ENCODE peak calls at places on chromosomes 12 and 14, in ten cellular contexts. S is CD4-positive, alpha-beta memory T cell; J is HCT116; V is aorta; Z is GM12878; C is K562; M is upper lobe of left lung; F is lower lobe of right lung; T is CD8-positive, alpha-beta memory T cell; A is kidney. R is an unnamed sample. For H3K4me1, the result is how much of the 10 kb centered on the place peaks cover.

GRCh38 chr14:75438486-75439080 is 10.8 kb downstream of the JDP2 start:
- DNase-seq in S (no peak), J (no peak), V (no peak), Z (no peak), C (no peak), M (no peak), F (no peak), T (no peak), A (no peak), R (no peak)

GRCh38 chr12:50201987-50202521 is 34.9 kb upstream of the CERS5 start:
- DNase-seq in S (no peak), J (peak), V (no peak), Z (no peak), C (no peak), M (peak), F (no peak), T (no peak), A (no peak), R (no peak)

GRCh38 chr12:91404362-91404899 is 221.8 kb upstream of the DCN start:
- DNase-seq in S (no peak), J (no peak), V (no peak), Z (no peak), C (no peak), M (no peak), F (no peak), T (no peak), A (no peak), R (no peak)

GRCh38 chr12:58341791-58342190 is 400.4 kb downstream of the ATP23 start:
- DNase-seq in S (no peak), J (no peak), V (no peak), Z (no peak), C (no peak), M (no peak), F (no peak), T (no peak), A (no peak), R (no peak)

GRCh38 chr12:102010265-102010994 is 51.4 kb downstream of the WASHC3 start:
- DNase-seq in S (no peak), J (no peak), V (no peak), Z (peak), C (no peak), M (no peak), F (no peak), T (no peak), A (no peak), R (no peak)

GRCh38 chr12:129909051-129910020 is 5.5 kb upstream of the TMEM132D start:
- DNase-seq in S (no peak), J (no peak), V (no peak), Z (no peak), C (no peak), M (no peak), F (no peak), T (no peak), A (no peak), R (no peak)

GRCh38 chr12:5796171-5797091 is 148.6 kb downstream of the ANO2 start:
- DNase-seq in S (no peak), J (no peak), V (no peak), Z (no peak), C (peak), M (peak), F (peak), T (no peak), A (no peak), R (peak)

GRCh38 chr14:104981699-104982541 is 3.7 kb upstream of the CLBA1 start:
- DNase-seq in S (no peak), J (no peak), V (peak), Z (no peak), C (no peak), M (no peak), F (peak), T (no peak), A (no peak), R (no peak)

GRCh38 chr12:51744235-51744634 is 104.3 kb downstream of the FIGNL2 start:
- DNase-seq in S (no peak), J (no peak), V (no peak), Z (no peak), C (no peak), M (no peak), F (no peak), T (no peak), A (no peak), R (no peak)

GRCh38 chr14:22875748-22876319 is 4.3 kb downstream of the LRP10 start:
- DNase-seq in S (no peak), J (no peak), V (no peak), Z (no peak), C (no peak), M (no peak), F (no peak), T (no peak), A (peak), R (no peak)

GRCh38 chr14:33567736-33568124 is 383.1 kb downstream of the EGLN3 start:
- DNase-seq in S (no peak), J (no peak), V (no peak), Z (no peak), C (no peak), M (no peak), F (no peak), T (no peak), A (no peak), R (no peak)

GRCh38 chr14:44982594-44982993 is 20.6 kb downstream of the TOGARAM1 start:
- DNase-seq in S (no peak), J (no peak), V (no peak), Z (no peak), C (no peak), M (no peak), F (no peak), T (no peak), A (no peak), R (no peak)

GRCh38 chr12:108778053-108778452 is 46.7 kb upstream of the CORO1C start:
- DNase-seq in S (no peak), J (no peak), V (no peak), Z (no peak), C (no peak), M (no peak), F (no peak), T (no peak), A (no peak), R (no peak)

GRCh38 chr12:119319638-119320037 is 14.9 kb upstream of the CCDC60 start:
- DNase-seq in S (no peak), J (no peak), V (no peak), Z (no peak), C (no peak), M (no peak), F (no peak), T (no peak), A (no peak), R (no peak)

GRCh38 chr12:65500121-65500846 is 221.8 kb downstream of the MSRB3 start:
- DNase-seq in S (no peak), J (peak), V (no peak), Z (no peak), C (no peak), M (no peak), F (no peak), T (no peak), A (no peak), R (no peak)

GRCh38 chr12:65609359-65609771 is 214.9 kb upstream of the HMGA2 start:
- DNase-seq in S (no peak), J (peak), V (no peak), Z (no peak), C (no peak), M (no peak), F (no peak), T (no peak), A (no peak), R (no peak)

GRCh38 chr12:3365416-3366385 is 125.3 kb upstream of the PRMT8 start:
- DNase-seq in S (no peak), J (no peak), V (no peak), Z (no peak), C (peak), M (no peak), F (peak), T (no peak), A (peak), R (no peak)

GRCh38 chr12:77064891-77065360 is 443 bp downstream of the E2F7 start:
- DNase-seq in S (no peak), J (no peak), V (no peak), Z (no peak), C (no peak), M (no peak), F (no peak), T (no peak), A (no peak), R (peak)

GRCh38 chr12:43289412-43289811 is 262.6 kb downstream of the ADAMTS20 start:
- DNase-seq in S (no peak), J (no peak), V (no peak), Z (no peak), C (no peak), M (no peak), F (no peak), T (no peak), A (no peak), R (no peak)

GRCh38 chr14:51419685-51420084 is 179.6 kb downstream of the TMX1 start:
- DNase-seq in S (peak), J (no peak), V (no peak), Z (no peak), C (peak), M (no peak), F (no peak), T (peak), A (no peak), R (no peak)

GRCh38 chr12:68536885-68537284 is 73.8 kb upstream of the RAP1B start:
- DNase-seq in S (no peak), J (no peak), V (no peak), Z (no peak), C (no peak), M (no peak), F (no peak), T (no peak), A (no peak), R (no peak)

GRCh38 chr12:104510873-104511243 is 54.1 kb downstream of the CHST11 start:
- DNase-seq in S (no peak), J (no peak), V (no peak), Z (no peak), C (no peak), M (no peak), F (no peak), T (no peak), A (no peak), R (no peak)

GRCh38 chr12:64900540-64900939 is 76.1 kb downstream of the TBC1D30 start:
- DNase-seq in S (no peak), J (no peak), V (no peak), Z (no peak), C (no peak), M (no peak), F (no peak), T (no peak), A (no peak), R (no peak)

GRCh38 chr12:6294533-6295186 is 15.8 kb upstream of the PLEKHG6 start:
- DNase-seq in S (no peak), J (no peak), V (no peak), Z (no peak), C (no peak), M (no peak), F (no peak), T (no peak), A (no peak), R (no peak)

GRCh38 chr14:98210045-98210678 is 1061.8 kb downstream of the BCL11B start:
- DNase-seq in S (peak), J (no peak), V (no peak), Z (no peak), C (no peak), M (no peak), F (no peak), T (peak), A (peak), R (no peak)

GRCh38 chr14:36647827-36648753 is 13.6 kb upstream of the PAX9 start:
- DNase-seq in S (no peak), J (no peak), V (no peak), Z (no peak), C (peak), M (no peak), F (no peak), T (no peak), A (peak), R (no peak)

GRCh38 chr12:38985961-38986360 is 80.6 kb upstream of the CPNE8 start:
- DNase-seq in S (no peak), J (no peak), V (no peak), Z (no peak), C (no peak), M (no peak), F (no peak), T (no peak), A (no peak), R (no peak)

GRCh38 chr12:127381681-127382080 is 885.3 kb upstream of the TMEM132C start:
- DNase-seq in S (no peak), J (no peak), V (no peak), Z (no peak), C (no peak), M (no peak), F (no peak), T (no peak), A (no peak), R (no peak)

GRCh38 chr12:130709151-130710000 is 6.7 kb downstream of the RIMBP2 start:
- DNase-seq in S (no peak), J (no peak), V (no peak), Z (no peak), C (no peak), M (no peak), F (no peak), T (no peak), A (no peak), R (no peak)

GRCh38 chr14:81465507-81466228 is 65.5 kb upstream of the STON2 start:
- DNase-seq in S (no peak), J (no peak), V (no peak), Z (no peak), C (no peak), M (peak), F (peak), T (no peak), A (no peak), R (no peak)

GRCh38 chr12:107774349-107775029 is at the start of gene ASCL4:
- DNase-seq in S (no peak), J (no peak), V (no peak), Z (no peak), C (no peak), M (no peak), F (no peak), T (no peak), A (no peak), R (no peak)

GRCh38 chr12:105337391-105337790 is 6.9 kb downstream of the C12orf75 start:
- DNase-seq in S (no peak), J (no peak), V (no peak), Z (no peak), C (no peak), M (no peak), F (no peak), T (no peak), A (no peak), R (no peak)

GRCh38 chr12:3409662-3410061 is 81.3 kb upstream of the PRMT8 start:
- DNase-seq in S (no peak), J (no peak), V (no peak), Z (no peak), C (no peak), M (no peak), F (no peak), T (no peak), A (no peak), R (no peak)

GRCh38 chr14:88322505-88323085 is 474 bp downstream of the KCNK10 start:
- DNase-seq in S (no peak), J (no peak), V (no peak), Z (no peak), C (no peak), M (no peak), F (no peak), T (no peak), A (no peak), R (no peak)
- H3K4me3 ChIP-seq in S (no peak), J (no peak), V (no peak), Z (peak), C (no peak), M (no peak), F (peak), T (no peak), A (peak), R (peak)

GRCh38 chr14:21039059-21039422 is 3.1 kb upstream of the RNASE7 start:
- DNase-seq in S (no peak), J (no peak), V (peak), Z (no peak), C (no peak), M (peak), F (peak), T (no peak), A (peak), R (no peak)
- H3K4me1 ChIP-seq in S (under half), J (under half), V (under half), Z (under half), C (under half), M (under half), F (under half), T (under half), A (under half), R (under half)

DNA sequence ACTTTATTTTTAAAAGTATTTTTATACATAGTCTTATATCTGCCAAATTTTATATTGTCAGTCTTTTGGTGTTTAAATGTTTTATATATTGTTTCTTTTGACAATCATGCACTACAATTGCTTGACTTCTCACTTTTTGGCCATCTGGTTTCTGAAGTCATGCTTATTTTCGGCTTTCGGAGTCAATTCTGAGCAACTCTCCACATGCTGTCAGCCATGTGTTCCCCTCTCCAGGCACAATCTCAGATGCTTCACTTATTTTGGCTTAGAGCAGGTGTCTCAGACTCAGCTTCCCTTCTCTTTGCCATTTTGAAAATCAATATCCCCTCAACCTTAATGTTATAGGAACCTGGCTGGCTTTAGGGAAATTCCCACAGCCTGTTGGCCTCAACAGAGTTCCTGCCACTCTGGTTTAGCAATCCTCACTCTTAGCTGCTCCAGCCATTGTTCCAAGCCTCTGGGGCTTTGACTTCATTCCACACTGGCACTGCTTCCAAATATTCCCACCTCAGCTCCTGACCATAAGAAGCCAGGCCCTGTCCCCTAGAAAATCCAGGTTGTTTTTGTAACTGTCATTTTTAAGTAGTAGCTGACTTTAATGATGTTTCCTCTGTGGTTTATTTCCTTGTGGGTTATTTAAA is 125.5 kb upstream of the FAR2 start:
- DNase-seq in S (no peak), J (no peak), V (no peak), Z (no peak), C (no peak), M (no peak), F (no peak), T (no peak), A (no peak), R (no peak)
- H3K27ac ChIP-seq in S (no peak), J (no peak), V (no peak), Z (no peak), C (no peak), M (no peak), F (no peak), T (no peak), A (no peak), R (no peak)

DNA sequence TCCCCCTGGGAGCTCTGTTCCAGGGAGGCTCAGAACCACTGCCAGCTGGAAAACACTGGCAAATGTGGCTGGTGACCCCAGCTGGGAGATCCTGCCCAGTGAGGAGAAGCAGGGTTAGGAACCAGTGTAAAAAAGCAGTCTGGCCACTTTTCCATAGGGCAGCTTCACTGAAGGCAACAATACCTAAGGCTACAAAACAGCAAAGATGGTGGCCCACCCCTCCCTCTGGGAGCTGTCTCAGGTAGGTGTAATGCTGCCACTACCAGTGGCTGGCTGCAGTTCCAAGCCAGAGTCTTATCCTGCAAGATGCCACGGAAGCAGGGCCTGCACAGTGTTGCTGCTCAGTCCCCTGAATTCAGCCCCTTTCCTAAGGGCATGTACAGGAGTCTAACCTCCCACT is 50.6 kb upstream of the ANO6 start:
- DNase-seq in S (no peak), J (no peak), V (no peak), Z (no peak), C (no peak), M (no peak), F (no peak), T (no peak), A (no peak), R (no peak)
- H3K4me3 ChIP-seq in S (no peak), J (no peak), V (no peak), Z (no peak), C (no peak), M (no peak), F (no peak), T (no peak), A (no peak), R (no peak)

GRCh38 chr14:68681256-68681655 is 111.6 kb downstream of the ZFP36L1 start:
- DNase-seq in S (no peak), J (no peak), V (no peak), Z (no peak), C (no peak), M (no peak), F (no peak), T (no peak), A (no peak), R (no peak)
- H3K4me1 ChIP-seq in S (half or more), J (half or more), V (under half), Z (under half), C (under half), M (half or more), F (half or more), T (half or more), A (under half), R (under half)

GRCh38 chr14:34980337-34980900 is 2.4 kb upstream of the SRP54 start:
- DNase-seq in S (no peak), J (no peak), V (no peak), Z (no peak), C (no peak), M (no peak), F (no peak), T (no peak), A (no peak), R (no peak)
- H3K27ac ChIP-seq in S (peak), J (peak), V (no peak), Z (no peak), C (peak), M (peak), F (no peak), T (no peak), A (peak), R (no peak)

GRCh38 chr14:24171422-24172260 is at the start of gene REC8:
- DNase-seq in S (peak), J (no peak), V (peak), Z (peak), C (no peak), M (peak), F (peak), T (peak), A (peak), R (peak)
- H3K4me3 ChIP-seq in S (peak), J (no peak), V (no peak), Z (peak), C (no peak), M (no peak), F (peak), T (peak), A (peak), R (peak)